ENCODE peak calls at places on chromosomes 7 and 10, in four cellular contexts. One of them, this sample, is unnamed.

GRCh38 chr10:11082551-11082950 is 64.9 kb downstream of the CELF2 start:
- DNase-seq in aorta: no peak
- DNase-seq in SK-N-MC: no peak
- DNase-seq in activated T-cell treated with anti-CD3 and anti-CD28 coated beads for 1 hour: no peak
- DNase-seq in this sample: no peak

GRCh38 chr7:23472046-23472445 is 1.8 kb upstream of the IGF2BP3 start:
- DNase-seq in aorta: no peak
- DNase-seq in SK-N-MC: no peak
- DNase-seq in activated T-cell treated with anti-CD3 and anti-CD28 coated beads for 1 hour: no peak
- DNase-seq in this sample: no peak

GRCh38 chr10:103451871-103452713 is at the start of gene CALHM2:
- DNase-seq in aorta: peak
- DNase-seq in SK-N-MC: no peak
- DNase-seq in activated T-cell treated with anti-CD3 and anti-CD28 coated beads for 1 hour: peak
- DNase-seq in this sample: no peak

GRCh38 chr10:3948843-3949242 is 163.8 kb upstream of the KLF6 start:
- DNase-seq in aorta: no peak
- DNase-seq in SK-N-MC: no peak
- DNase-seq in activated T-cell treated with anti-CD3 and anti-CD28 coated beads for 1 hour: peak
- DNase-seq in this sample: no peak

GRCh38 chr10:63700935-63701263 is 179.7 kb downstream of the REEP3 start:
- DNase-seq in aorta: no peak
- DNase-seq in SK-N-MC: no peak
- DNase-seq in activated T-cell treated with anti-CD3 and anti-CD28 coated beads for 1 hour: no peak
- DNase-seq in this sample: no peak

GRCh38 chr7:26388256-26388655 is 96.6 kb downstream of the SNX10 start:
- DNase-seq in aorta: no peak
- DNase-seq in SK-N-MC: no peak
- DNase-seq in activated T-cell treated with anti-CD3 and anti-CD28 coated beads for 1 hour: no peak
- DNase-seq in this sample: no peak

GRCh38 chr7:8500286-8500685 is 66.9 kb downstream of the NXPH1 start:
- DNase-seq in aorta: no peak
- DNase-seq in SK-N-MC: no peak
- DNase-seq in activated T-cell treated with anti-CD3 and anti-CD28 coated beads for 1 hour: no peak
- DNase-seq in this sample: no peak

GRCh38 chr10:110170142-110170887 is 37.1 kb upstream of the MXI1 start:
- DNase-seq in aorta: no peak
- DNase-seq in SK-N-MC: no peak
- DNase-seq in activated T-cell treated with anti-CD3 and anti-CD28 coated beads for 1 hour: no peak
- DNase-seq in this sample: no peak

GRCh38 chr7:131502810-131503545 is 53.5 kb downstream of the PODXL start:
- DNase-seq in aorta: peak
- DNase-seq in SK-N-MC: no peak
- DNase-seq in activated T-cell treated with anti-CD3 and anti-CD28 coated beads for 1 hour: no peak
- DNase-seq in this sample: no peak

GRCh38 chr10:12235116-12235694 is 39.2 kb downstream of the CDC123 start:
- DNase-seq in aorta: no peak
- DNase-seq in SK-N-MC: no peak
- DNase-seq in activated T-cell treated with anti-CD3 and anti-CD28 coated beads for 1 hour: no peak
- DNase-seq in this sample: no peak

GRCh38 chr7:116162992-116163391 is 47.3 kb upstream of the TES start:
- DNase-seq in aorta: no peak
- DNase-seq in SK-N-MC: no peak
- DNase-seq in activated T-cell treated with anti-CD3 and anti-CD28 coated beads for 1 hour: no peak
- DNase-seq in this sample: no peak

GRCh38 chr10:5658871-5659618 is 7.3 kb downstream of the ASB13 start:
- DNase-seq in aorta: no peak
- DNase-seq in SK-N-MC: no peak
- DNase-seq in activated T-cell treated with anti-CD3 and anti-CD28 coated beads for 1 hour: no peak
- DNase-seq in this sample: no peak

GRCh38 chr10:6399241-6399701 is 180.8 kb downstream of the PRKCQ start:
- DNase-seq in aorta: no peak
- DNase-seq in SK-N-MC: no peak
- DNase-seq in activated T-cell treated with anti-CD3 and anti-CD28 coated beads for 1 hour: no peak
- DNase-seq in this sample: no peak

GRCh38 chr7:46859963-46860475 is 721.9 kb downstream of the TNS3 start:
- DNase-seq in aorta: no peak
- DNase-seq in SK-N-MC: no peak
- DNase-seq in activated T-cell treated with anti-CD3 and anti-CD28 coated beads for 1 hour: no peak
- DNase-seq in this sample: no peak

GRCh38 chr10:26407406-26407969 is 30.7 kb upstream of the APBB1IP start:
- DNase-seq in aorta: no peak
- DNase-seq in SK-N-MC: no peak
- DNase-seq in activated T-cell treated with anti-CD3 and anti-CD28 coated beads for 1 hour: no peak
- DNase-seq in this sample: no peak

GRCh38 chr7:116709336-116709735 is 37.3 kb downstream of the MET start:
- DNase-seq in aorta: no peak
- DNase-seq in SK-N-MC: no peak
- DNase-seq in activated T-cell treated with anti-CD3 and anti-CD28 coated beads for 1 hour: no peak
- DNase-seq in this sample: no peak

GRCh38 chr10:66651308-66652082 is 274.3 kb upstream of the LRRTM3 start:
- DNase-seq in aorta: peak
- DNase-seq in SK-N-MC: no peak
- DNase-seq in activated T-cell treated with anti-CD3 and anti-CD28 coated beads for 1 hour: no peak
- DNase-seq in this sample: no peak

GRCh38 chr10:45100429-45100828 is 99.7 kb downstream of the ZNF22 start:
- DNase-seq in aorta: no peak
- DNase-seq in SK-N-MC: no peak
- DNase-seq in activated T-cell treated with anti-CD3 and anti-CD28 coated beads for 1 hour: no peak
- DNase-seq in this sample: no peak

GRCh38 chr10:126425473-126426065 is 37.3 kb upstream of the ADAM12 start:
- DNase-seq in aorta: no peak
- DNase-seq in SK-N-MC: no peak
- DNase-seq in activated T-cell treated with anti-CD3 and anti-CD28 coated beads for 1 hour: no peak
- DNase-seq in this sample: no peak

GRCh38 chr10:33722067-33722466 is 387.6 kb upstream of the NRP1 start:
- DNase-seq in aorta: no peak
- DNase-seq in SK-N-MC: no peak
- DNase-seq in activated T-cell treated with anti-CD3 and anti-CD28 coated beads for 1 hour: no peak
- DNase-seq in this sample: no peak

GRCh38 chr7:30899630-30900029 is 12.0 kb upstream of the AQP1 start:
- DNase-seq in aorta: no peak
- DNase-seq in SK-N-MC: no peak
- DNase-seq in activated T-cell treated with anti-CD3 and anti-CD28 coated beads for 1 hour: no peak
- DNase-seq in this sample: no peak

GRCh38 chr10:125002423-125003145 is 60.7 kb downstream of the ZRANB1 start:
- DNase-seq in aorta: peak
- DNase-seq in SK-N-MC: no peak
- DNase-seq in activated T-cell treated with anti-CD3 and anti-CD28 coated beads for 1 hour: no peak
- DNase-seq in this sample: no peak

GRCh38 chr7:130941322-130942210 is 207.6 kb upstream of the KLF14 start:
- DNase-seq in aorta: no peak
- DNase-seq in SK-N-MC: no peak
- DNase-seq in activated T-cell treated with anti-CD3 and anti-CD28 coated beads for 1 hour: no peak
- DNase-seq in this sample: no peak

GRCh38 chr10:101725296-101725695 is 30.3 kb upstream of the FBXW4 start:
- DNase-seq in aorta: no peak
- DNase-seq in SK-N-MC: no peak
- DNase-seq in activated T-cell treated with anti-CD3 and anti-CD28 coated beads for 1 hour: no peak
- DNase-seq in this sample: no peak

GRCh38 chr7:108528183-108528712 is 2.3 kb upstream of the PNPLA8 start:
- DNase-seq in aorta: no peak
- DNase-seq in SK-N-MC: no peak
- DNase-seq in activated T-cell treated with anti-CD3 and anti-CD28 coated beads for 1 hour: no peak
- DNase-seq in this sample: no peak

GRCh38 chr7:43650457-43651052 is 67.6 kb downstream of the STK17A start:
- DNase-seq in aorta: no peak
- DNase-seq in SK-N-MC: no peak
- DNase-seq in activated T-cell treated with anti-CD3 and anti-CD28 coated beads for 1 hour: no peak
- DNase-seq in this sample: no peak